ENCODE peak calls at places on chromosomes 4 and X, in four cellular contexts. U, S, J and Y are unnamed samples.

GRCh38 chr4:1381181-1381621 is 25.0 kb downstream of the NKX1-1 start:
- DNase-seq in U (no peak), S (no peak), J (no peak), Y (no peak)

GRCh38 chrX:63128509-63128908 is 222.6 kb downstream of the SPIN4 start:
- DNase-seq in U (no peak), S (peak; percentile 58), J (no peak), Y (peak; percentile 78)

GRCh38 chrX:123665197-123665596 is 67.7 kb downstream of the THOC2 start:
- DNase-seq in U (no peak), S (no peak), J (no peak), Y (no peak)

GRCh38 chr4:124111922-124112321 is 600.6 kb downstream of the ANKRD50 start:
- DNase-seq in U (no peak), S (peak; percentile 53), J (peak; percentile 43), Y (peak; percentile 63)

GRCh38 chr4:153489856-153490558 is 23.8 kb downstream of the TMEM131L start:
- DNase-seq in U (no peak), S (no peak), J (no peak), Y (no peak)

GRCh38 chr4:3392319-3392718 is 49.4 kb upstream of the HGFAC start:
- DNase-seq in U (no peak), S (no peak), J (no peak), Y (no peak)

GRCh38 chr4:159723341-159724048 is 620.6 kb downstream of the RAPGEF2 start:
- DNase-seq in U (no peak), S (no peak), J (no peak), Y (no peak)

GRCh38 chr4:107740950-107741701 is 21.1 kb upstream of the PAPSS1 start:
- DNase-seq in U (no peak), S (no peak), J (no peak), Y (no peak)

GRCh38 chrX:48468247-48468671 is 1.8 kb downstream of the SLC38A5 start:
- DNase-seq in U (no peak), S (peak; percentile 18), J (no peak), Y (no peak)

GRCh38 chrX:39152106-39152649 is 350.9 kb downstream of the MID1IP1 start:
- DNase-seq in U (no peak), S (peak; percentile 38), J (peak; percentile 68), Y (peak; percentile 80)

GRCh38 chr4:146159384-146160058 is 16.0 kb upstream of the LSM6 start:
- DNase-seq in U (no peak), S (no peak), J (no peak), Y (no peak)

GRCh38 chr4:95541889-95542607 is 6.7 kb downstream of the UNC5C start:
- DNase-seq in U (no peak), S (no peak), J (no peak), Y (no peak)

GRCh38 chrX:24494544-24495113 is 29.5 kb downstream of the PDK3 start:
- DNase-seq in U (no peak), S (no peak), J (no peak), Y (no peak)

GRCh38 chr4:155512069-155512468 is 135.3 kb upstream of the MAP9 start:
- DNase-seq in U (no peak), S (no peak), J (no peak), Y (no peak)

GRCh38 chr4:150348079-150348478 is 233.9 kb upstream of the MAB21L2 start:
- DNase-seq in U (no peak), S (no peak), J (no peak), Y (no peak)

GRCh38 chrX:14717949-14718348 is 154.9 kb downstream of the FANCB start:
- DNase-seq in U (no peak), S (no peak), J (no peak), Y (no peak)

GRCh38 chr4:79638735-79639134 is 230.7 kb upstream of the GK2 start:
- DNase-seq in U (no peak), S (no peak), J (no peak), Y (no peak)

GRCh38 chr4:20723019-20723418 is 22.8 kb downstream of the PACRGL start:
- DNase-seq in U (no peak), S (no peak), J (no peak), Y (no peak)